ENCODE peak calls at places on chromosomes 13 and 19, in seven cellular contexts. One of them, this sample, is unnamed. For H3K9me3, the result is how much of the 10 kb centered on the place peaks cover.

GRCh38 chr13:30429721-30430694 is 7.7 kb downstream of the UBE2L5 start:
- DNase-seq in effector memory CD4-positive, alpha-beta T cell: no peak
- DNase-seq in right atrium auricular region: no peak
- DNase-seq in mucosa of descending colon: no peak
- DNase-seq in astrocyte: peak
- DNase-seq in GM23248: peak
- DNase-seq in mesenchymal stem cell: peak
- DNase-seq in this sample: no peak

GRCh38 chr13:77213644-77214043 is 113.2 kb downstream of the MYCBP2 start:
- DNase-seq in mucosa of descending colon: no peak
- DNase-seq in GM23248: no peak
- DNase-seq in right atrium auricular region: no peak
- DNase-seq in effector memory CD4-positive, alpha-beta T cell: no peak
- DNase-seq in astrocyte: peak
- DNase-seq in mesenchymal stem cell: peak
- DNase-seq in this sample: no peak

GRCh38 chr19:15195381-15195964 is 5.3 kb downstream of the NOTCH3 start:
- DNase-seq in right atrium auricular region: no peak
- DNase-seq in GM23248: peak
- DNase-seq in mesenchymal stem cell: peak
- DNase-seq in effector memory CD4-positive, alpha-beta T cell: no peak
- DNase-seq in mucosa of descending colon: peak
- DNase-seq in astrocyte: peak
- DNase-seq in this sample: no peak

GRCh38 chr19:28497137-28497536 is 715.8 kb downstream of the UQCRFS1 start:
- DNase-seq in mucosa of descending colon: no peak
- DNase-seq in right atrium auricular region: no peak
- DNase-seq in mesenchymal stem cell: no peak
- DNase-seq in GM23248: no peak
- DNase-seq in astrocyte: peak
- DNase-seq in effector memory CD4-positive, alpha-beta T cell: no peak
- DNase-seq in this sample: no peak

GRCh38 chr13:77516342-77516789 is 19.1 kb upstream of the SCEL start:
- DNase-seq in effector memory CD4-positive, alpha-beta T cell: no peak
- DNase-seq in mucosa of descending colon: no peak
- DNase-seq in astrocyte: peak
- DNase-seq in mesenchymal stem cell: peak
- DNase-seq in GM23248: peak
- DNase-seq in right atrium auricular region: no peak
- DNase-seq in this sample: no peak

GRCh38 chr13:100208596-100208995 is 119.7 kb downstream of the PCCA start:
- DNase-seq in mucosa of descending colon: no peak
- DNase-seq in astrocyte: no peak
- DNase-seq in right atrium auricular region: no peak
- DNase-seq in effector memory CD4-positive, alpha-beta T cell: no peak
- DNase-seq in mesenchymal stem cell: no peak
- DNase-seq in GM23248: peak
- DNase-seq in this sample: no peak

GRCh38 chr19:887072-887471 is 5.9 kb downstream of the MED16 start:
- DNase-seq in mesenchymal stem cell: peak
- DNase-seq in mucosa of descending colon: no peak
- DNase-seq in effector memory CD4-positive, alpha-beta T cell: no peak
- DNase-seq in GM23248: peak
- DNase-seq in right atrium auricular region: no peak
- DNase-seq in astrocyte: peak
- DNase-seq in this sample: no peak

GRCh38 chr13:111319521-111319920 is 921 bp upstream of the TEX29 start:
- DNase-seq in mesenchymal stem cell: no peak
- DNase-seq in mucosa of descending colon: no peak
- DNase-seq in effector memory CD4-positive, alpha-beta T cell: no peak
- DNase-seq in GM23248: no peak
- DNase-seq in right atrium auricular region: no peak
- DNase-seq in astrocyte: no peak
- DNase-seq in this sample: no peak

GRCh38 chr19:29873024-29873800 is 61.4 kb downstream of the CCNE1 start:
- DNase-seq in right atrium auricular region: no peak
- DNase-seq in GM23248: peak
- DNase-seq in effector memory CD4-positive, alpha-beta T cell: peak
- DNase-seq in mesenchymal stem cell: peak
- DNase-seq in astrocyte: no peak
- DNase-seq in mucosa of descending colon: peak
- DNase-seq in this sample: peak

GRCh38 chr19:30596813-30597399 is 224.7 kb downstream of the ZNF536 start:
- DNase-seq in GM23248: no peak
- DNase-seq in right atrium auricular region: peak
- DNase-seq in astrocyte: no peak
- DNase-seq in mesenchymal stem cell: no peak
- DNase-seq in effector memory CD4-positive, alpha-beta T cell: no peak
- DNase-seq in mucosa of descending colon: no peak
- DNase-seq in this sample: no peak

GRCh38 chr13:50950808-50951207 is 41.2 kb downstream of the RNASEH2B start:
- DNase-seq in effector memory CD4-positive, alpha-beta T cell: no peak
- DNase-seq in mesenchymal stem cell: no peak
- DNase-seq in astrocyte: peak
- DNase-seq in mucosa of descending colon: no peak
- DNase-seq in right atrium auricular region: no peak
- DNase-seq in GM23248: no peak
- DNase-seq in this sample: no peak

GRCh38 chr13:38308736-38309135 is 40.9 kb upstream of the UFM1 start:
- DNase-seq in astrocyte: peak
- DNase-seq in mesenchymal stem cell: peak
- DNase-seq in mucosa of descending colon: no peak
- DNase-seq in effector memory CD4-positive, alpha-beta T cell: no peak
- DNase-seq in GM23248: peak
- DNase-seq in right atrium auricular region: no peak
- DNase-seq in this sample: no peak

GRCh38 chr13:40370662-40371061 is 295.8 kb downstream of the FOXO1 start:
- DNase-seq in GM23248: no peak
- DNase-seq in astrocyte: no peak
- DNase-seq in right atrium auricular region: no peak
- DNase-seq in mesenchymal stem cell: no peak
- DNase-seq in mucosa of descending colon: no peak
- DNase-seq in effector memory CD4-positive, alpha-beta T cell: no peak
- DNase-seq in this sample: no peak

GRCh38 chr19:2524840-2525723 is 49.2 kb downstream of the GADD45B start:
- DNase-seq in GM23248: peak
- DNase-seq in astrocyte: peak
- DNase-seq in mucosa of descending colon: no peak
- DNase-seq in effector memory CD4-positive, alpha-beta T cell: no peak
- DNase-seq in right atrium auricular region: no peak
- DNase-seq in mesenchymal stem cell: peak
- DNase-seq in this sample: no peak

GRCh38 chr13:63425131-63425530 is 2009.5 kb upstream of the PCDH20 start:
- DNase-seq in GM23248: no peak
- DNase-seq in mucosa of descending colon: no peak
- DNase-seq in right atrium auricular region: no peak
- DNase-seq in mesenchymal stem cell: no peak
- DNase-seq in astrocyte: peak
- DNase-seq in effector memory CD4-positive, alpha-beta T cell: no peak
- DNase-seq in this sample: no peak

GRCh38 chr19:53908106-53908932 is 759 bp upstream of the CACNG7 start:
- DNase-seq in mesenchymal stem cell: no peak
- DNase-seq in astrocyte: peak
- DNase-seq in effector memory CD4-positive, alpha-beta T cell: peak
- DNase-seq in right atrium auricular region: no peak
- DNase-seq in GM23248: peak
- DNase-seq in mucosa of descending colon: peak
- DNase-seq in this sample: no peak

GRCh38 chr19:6691342-6691741 is 21.4 kb upstream of the TNFSF14 start:
- DNase-seq in right atrium auricular region: no peak
- DNase-seq in astrocyte: no peak
- DNase-seq in mucosa of descending colon: no peak
- DNase-seq in effector memory CD4-positive, alpha-beta T cell: no peak
- DNase-seq in GM23248: no peak
- DNase-seq in mesenchymal stem cell: no peak
- DNase-seq in this sample: no peak

GRCh38 chr13:24168980-24169379 is 8.5 kb downstream of the SPATA13 start:
- DNase-seq in GM23248: peak
- DNase-seq in mesenchymal stem cell: no peak
- DNase-seq in mucosa of descending colon: no peak
- DNase-seq in right atrium auricular region: no peak
- DNase-seq in effector memory CD4-positive, alpha-beta T cell: no peak
- DNase-seq in astrocyte: peak
- DNase-seq in this sample: no peak

GRCh38 chr13:83117046-83117445 is 765.2 kb downstream of the SLITRK1 start:
- DNase-seq in mesenchymal stem cell: no peak
- DNase-seq in effector memory CD4-positive, alpha-beta T cell: no peak
- DNase-seq in astrocyte: no peak
- DNase-seq in right atrium auricular region: no peak
- DNase-seq in GM23248: no peak
- DNase-seq in mucosa of descending colon: no peak
- DNase-seq in this sample: no peak

GRCh38 chr19:15234525-15235130 is 2.4 kb upstream of the EPHX3 start:
- DNase-seq in right atrium auricular region: no peak
- DNase-seq in mesenchymal stem cell: no peak
- DNase-seq in mucosa of descending colon: no peak
- DNase-seq in GM23248: no peak
- DNase-seq in effector memory CD4-positive, alpha-beta T cell: no peak
- DNase-seq in astrocyte: no peak
- DNase-seq in this sample: no peak

GRCh38 chr13:109148243-109148642 is 518.8 kb downstream of the MYO16 start:
- DNase-seq in astrocyte: peak
- DNase-seq in mucosa of descending colon: no peak
- DNase-seq in GM23248: peak
- DNase-seq in effector memory CD4-positive, alpha-beta T cell: no peak
- DNase-seq in right atrium auricular region: no peak
- DNase-seq in mesenchymal stem cell: peak
- DNase-seq in this sample: no peak

GRCh38 chr13:26308836-26309235 is 54.9 kb downstream of the CDK8 start:
- DNase-seq in astrocyte: no peak
- DNase-seq in effector memory CD4-positive, alpha-beta T cell: no peak
- DNase-seq in GM23248: no peak
- DNase-seq in right atrium auricular region: no peak
- DNase-seq in mesenchymal stem cell: no peak
- DNase-seq in mucosa of descending colon: no peak
- DNase-seq in this sample: no peak

GRCh38 chr13:26307701-26308100 is 53.8 kb downstream of the CDK8 start:
- DNase-seq in effector memory CD4-positive, alpha-beta T cell: no peak
- DNase-seq in astrocyte: no peak
- DNase-seq in right atrium auricular region: no peak
- DNase-seq in mesenchymal stem cell: no peak
- DNase-seq in GM23248: no peak
- DNase-seq in mucosa of descending colon: no peak
- DNase-seq in this sample: no peak

GRCh38 chr13:26308250-26308649 is 54.3 kb downstream of the CDK8 start:
- DNase-seq in effector memory CD4-positive, alpha-beta T cell: no peak
- DNase-seq in mucosa of descending colon: no peak
- DNase-seq in GM23248: no peak
- DNase-seq in mesenchymal stem cell: no peak
- DNase-seq in right atrium auricular region: no peak
- DNase-seq in astrocyte: no peak
- DNase-seq in this sample: no peak

GRCh38 chr13:26310003-26310402 is 56.1 kb downstream of the CDK8 start:
- DNase-seq in right atrium auricular region: no peak
- DNase-seq in mucosa of descending colon: no peak
- DNase-seq in astrocyte: no peak
- DNase-seq in effector memory CD4-positive, alpha-beta T cell: no peak
- DNase-seq in mesenchymal stem cell: no peak
- DNase-seq in GM23248: no peak
- DNase-seq in this sample: no peak

DNA sequence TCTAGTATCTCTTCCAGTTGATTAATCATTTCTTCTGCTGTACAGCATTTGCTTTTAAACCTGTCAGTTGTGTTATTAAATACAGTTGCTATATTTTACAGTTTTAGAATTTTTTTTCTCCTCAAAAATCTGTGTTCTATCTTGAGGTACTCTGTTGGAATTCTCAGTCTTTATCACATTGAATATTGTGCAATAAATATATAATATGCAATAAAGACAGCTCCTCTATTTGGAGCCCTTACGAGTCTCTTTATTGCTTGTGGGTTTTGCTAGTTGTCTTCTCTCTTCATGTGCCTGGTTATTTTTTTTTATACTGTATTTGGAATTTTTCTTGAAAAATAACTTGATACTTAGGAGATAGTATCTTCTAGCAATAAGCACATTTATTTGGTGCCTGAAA is 51.7 kb downstream of the CDK8 start:
- DNase-seq in mesenchymal stem cell: no peak
- DNase-seq in GM23248: no peak
- DNase-seq in astrocyte: no peak
- DNase-seq in mucosa of descending colon: no peak
- DNase-seq in right atrium auricular region: no peak
- DNase-seq in effector memory CD4-positive, alpha-beta T cell: no peak
- DNase-seq in this sample: no peak
- H3K9me3 ChIP-seq in mesenchymal stem cell: under half
- H3K9me3 ChIP-seq in GM23248: under half
- H3K9me3 ChIP-seq in astrocyte: under half
- H3K9me3 ChIP-seq in mucosa of descending colon: under half
- H3K9me3 ChIP-seq in right atrium auricular region: under half
- H3K9me3 ChIP-seq in effector memory CD4-positive, alpha-beta T cell: under half
- H3K9me3 ChIP-seq in this sample: under half

GRCh38 chr13:52383362-52383761 is 22.6 kb downstream of the THSD1 start:
- DNase-seq in mesenchymal stem cell: no peak
- DNase-seq in right atrium auricular region: no peak
- DNase-seq in GM23248: no peak
- DNase-seq in mucosa of descending colon: no peak
- DNase-seq in effector memory CD4-positive, alpha-beta T cell: no peak
- DNase-seq in astrocyte: no peak
- DNase-seq in this sample: no peak
- H3K9me3 ChIP-seq in mesenchymal stem cell: under half
- H3K9me3 ChIP-seq in right atrium auricular region: under half
- H3K9me3 ChIP-seq in GM23248: under half
- H3K9me3 ChIP-seq in mucosa of descending colon: under half
- H3K9me3 ChIP-seq in effector memory CD4-positive, alpha-beta T cell: under half
- H3K9me3 ChIP-seq in astrocyte: under half
- H3K9me3 ChIP-seq in this sample: under half

GRCh38 chr19:58265100-58265499 is 13.7 kb upstream of the ZNF8 start:
- DNase-seq in GM23248: no peak
- DNase-seq in mucosa of descending colon: no peak
- DNase-seq in effector memory CD4-positive, alpha-beta T cell: no peak
- DNase-seq in right atrium auricular region: no peak
- DNase-seq in mesenchymal stem cell: no peak
- DNase-seq in astrocyte: no peak
- DNase-seq in this sample: no peak

GRCh38 chr19:58261968-58262921 is 16.5 kb upstream of the ZNF8 start:
- DNase-seq in GM23248: peak
- DNase-seq in mesenchymal stem cell: peak
- DNase-seq in astrocyte: no peak
- DNase-seq in right atrium auricular region: no peak
- DNase-seq in mucosa of descending colon: no peak
- DNase-seq in effector memory CD4-positive, alpha-beta T cell: no peak
- DNase-seq in this sample: no peak

GRCh38 chr19:58268344-58268743 is 10.4 kb upstream of the ZNF8 start:
- DNase-seq in right atrium auricular region: no peak
- DNase-seq in GM23248: no peak
- DNase-seq in astrocyte: no peak
- DNase-seq in effector memory CD4-positive, alpha-beta T cell: no peak
- DNase-seq in mesenchymal stem cell: no peak
- DNase-seq in mucosa of descending colon: no peak
- DNase-seq in this sample: no peak

GRCh38 chr19:58261600-58261967 is 17.2 kb upstream of the ZNF8 start:
- DNase-seq in mucosa of descending colon: no peak
- DNase-seq in astrocyte: no peak
- DNase-seq in effector memory CD4-positive, alpha-beta T cell: no peak
- DNase-seq in right atrium auricular region: no peak
- DNase-seq in GM23248: peak
- DNase-seq in mesenchymal stem cell: no peak
- DNase-seq in this sample: no peak

GRCh38 chr19:58262922-58263296 is 15.8 kb upstream of the ZNF8 start:
- DNase-seq in mucosa of descending colon: no peak
- DNase-seq in GM23248: no peak
- DNase-seq in mesenchymal stem cell: no peak
- DNase-seq in effector memory CD4-positive, alpha-beta T cell: no peak
- DNase-seq in astrocyte: no peak
- DNase-seq in right atrium auricular region: no peak
- DNase-seq in this sample: no peak
- H3K9me3 ChIP-seq in mucosa of descending colon: half or more
- H3K9me3 ChIP-seq in GM23248: under half
- H3K9me3 ChIP-seq in mesenchymal stem cell: half or more
- H3K9me3 ChIP-seq in effector memory CD4-positive, alpha-beta T cell: half or more
- H3K9me3 ChIP-seq in astrocyte: half or more
- H3K9me3 ChIP-seq in right atrium auricular region: half or more
- H3K9me3 ChIP-seq in this sample: half or more

GRCh38 chr19:52110780-52111179 is 15.2 kb upstream of the ZNF841 start:
- DNase-seq in mucosa of descending colon: no peak
- DNase-seq in GM23248: no peak
- DNase-seq in mesenchymal stem cell: no peak
- DNase-seq in astrocyte: no peak
- DNase-seq in right atrium auricular region: no peak
- DNase-seq in effector memory CD4-positive, alpha-beta T cell: no peak
- DNase-seq in this sample: no peak
- H3K9me3 ChIP-seq in mucosa of descending colon: half or more
- H3K9me3 ChIP-seq in GM23248: under half
- H3K9me3 ChIP-seq in mesenchymal stem cell: half or more
- H3K9me3 ChIP-seq in astrocyte: half or more
- H3K9me3 ChIP-seq in right atrium auricular region: under half
- H3K9me3 ChIP-seq in effector memory CD4-positive, alpha-beta T cell: half or more
- H3K9me3 ChIP-seq in this sample: under half